ENCODE peak calls at places on chromosomes 13 and 19, in four cellular contexts. F, D, A and K are unnamed samples.

GRCh38 chr13:39362652-39363390 is 240.2 kb downstream of the LHFPL6 start:
- DNase-seq in F (no peak), D (no peak), A (no peak), K (no peak)

GRCh38 chr13:66513728-66514127 is 716.4 kb downstream of the PCDH9 start:
- DNase-seq in F (no peak), D (no peak), A (no peak), K (no peak)

GRCh38 chr19:46487802-46488445 is 7.7 kb downstream of the PNMA8B start:
- DNase-seq in F (peak; percentile 78), D (no peak), A (peak; percentile 46), K (peak; percentile 84)

GRCh38 chr19:49891393-49891792 is 5.3 kb downstream of the IL4I1 start:
- DNase-seq in F (no peak), D (no peak), A (no peak), K (no peak)

GRCh38 chr19:11420894-11421606 is 1.9 kb upstream of the RGL3 start:
- DNase-seq in F (peak; percentile 16), D (no peak), A (no peak), K (no peak)

GRCh38 chr13:47901451-47901850 is 99.6 kb downstream of the SUCLA2 start:
- DNase-seq in F (no peak), D (no peak), A (no peak), K (no peak)

GRCh38 chr19:52896431-52897148 is 845 bp downstream of the ZNF320 start:
- DNase-seq in F (peak; percentile 58), D (no peak), A (no peak), K (peak; percentile 7)

GRCh38 chr13:110283661-110284516 is 23.1 kb downstream of the COL4A1 start:
- DNase-seq in F (no peak), D (no peak), A (no peak), K (no peak)

GRCh38 chr19:35712529-35712909 is 5.3 kb upstream of the KMT2B start:
- DNase-seq in F (no peak), D (no peak), A (no peak), K (no peak)

GRCh38 chr13:78623132-78623531 is 19.8 kb upstream of the POU4F1 start:
- DNase-seq in F (no peak), D (no peak), A (no peak), K (no peak)

GRCh38 chr13:113402471-113403254 is 38.7 kb upstream of the GRTP1 start:
- DNase-seq in F (no peak), D (no peak), A (no peak), K (no peak)
- TF ChIP-seq BHLHE40 in F (no peak), D (no peak), A (no peak), K (no peak)

DNA sequence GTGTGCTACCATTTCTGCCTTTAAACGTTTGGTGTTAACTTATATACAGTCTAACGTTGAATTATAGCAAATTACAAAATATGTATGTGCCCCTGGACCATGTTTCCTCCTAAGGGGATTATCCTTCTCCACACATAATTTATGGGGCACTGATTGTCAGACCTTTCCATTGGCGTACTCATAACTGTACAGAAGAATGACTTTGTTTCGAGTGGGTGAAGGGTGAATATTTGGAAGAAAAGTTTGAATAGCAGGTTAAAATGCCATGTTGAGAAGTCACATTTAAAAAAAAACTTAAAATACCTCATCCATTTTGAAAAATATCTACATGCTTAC is 58.8 kb downstream of the SLC10A2 start:
- DNase-seq in F (no peak), D (no peak), A (no peak), K (no peak)
- TF ChIP-seq SP1 in F (no peak), D (no peak), A (no peak), K (no peak)

GRCh38 chr19:55681131-55682087 is 6.4 kb downstream of the EPN1 start:
- DNase-seq in F (no peak), D (no peak), A (no peak), K (no peak)

GRCh38 chr19:55678121-55678671 is 3.2 kb downstream of the EPN1 start:
- DNase-seq in F (no peak), D (peak; percentile 88), A (no peak), K (no peak)

GRCh38 chr19:55677572-55678028 is 2.6 kb downstream of the EPN1 start:
- DNase-seq in F (peak; percentile 50), D (no peak), A (no peak), K (no peak)

GRCh38 chr19:55679343-55680257 is 4.6 kb downstream of the EPN1 start:
- DNase-seq in F (no peak), D (no peak), A (no peak), K (no peak)

DNA sequence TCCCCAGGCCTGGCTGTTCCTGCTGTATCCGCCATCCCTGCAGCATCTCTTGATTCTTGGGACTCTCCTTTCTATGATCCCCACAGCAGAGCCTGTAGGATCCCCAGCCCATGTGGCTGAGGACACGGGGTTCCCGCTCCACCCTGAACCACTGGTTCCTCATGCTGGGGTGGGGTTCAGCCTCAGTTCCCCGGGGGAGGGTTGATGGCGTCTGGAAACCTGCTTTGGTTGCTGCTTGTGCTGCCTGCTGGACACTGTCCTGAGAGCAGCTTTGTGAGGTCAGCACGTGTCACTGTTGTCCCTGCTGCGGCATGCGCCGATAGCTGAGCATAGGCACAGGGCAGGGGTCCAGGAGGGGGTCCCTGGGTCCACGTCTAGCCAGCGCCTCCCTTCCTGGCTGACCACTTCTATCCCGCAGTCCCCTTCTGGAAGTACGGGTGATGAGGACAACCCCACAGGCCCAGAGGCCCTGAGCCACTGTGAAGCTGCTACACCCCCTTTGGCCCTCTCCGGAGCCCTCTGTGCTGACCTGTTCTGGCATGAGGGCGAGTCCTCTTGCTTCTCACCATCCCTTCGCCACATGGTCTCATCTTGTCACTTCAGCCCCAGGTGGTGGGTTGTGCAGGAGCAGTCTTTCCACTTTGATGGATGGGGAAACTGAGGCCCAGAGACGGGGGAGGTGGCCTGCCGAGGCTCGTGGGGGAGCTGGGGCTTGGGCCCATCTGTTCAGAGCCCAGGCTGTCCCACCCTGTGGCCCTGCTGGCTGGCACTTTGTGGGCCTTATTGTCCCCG is 5.5 kb downstream of the EPN1 start:
- DNase-seq in F (no peak), D (no peak), A (no peak), K (no peak)
- TF ChIP-seq FOXK2 in F (no peak), D (no peak), A (no peak), K (no peak)

DNA sequence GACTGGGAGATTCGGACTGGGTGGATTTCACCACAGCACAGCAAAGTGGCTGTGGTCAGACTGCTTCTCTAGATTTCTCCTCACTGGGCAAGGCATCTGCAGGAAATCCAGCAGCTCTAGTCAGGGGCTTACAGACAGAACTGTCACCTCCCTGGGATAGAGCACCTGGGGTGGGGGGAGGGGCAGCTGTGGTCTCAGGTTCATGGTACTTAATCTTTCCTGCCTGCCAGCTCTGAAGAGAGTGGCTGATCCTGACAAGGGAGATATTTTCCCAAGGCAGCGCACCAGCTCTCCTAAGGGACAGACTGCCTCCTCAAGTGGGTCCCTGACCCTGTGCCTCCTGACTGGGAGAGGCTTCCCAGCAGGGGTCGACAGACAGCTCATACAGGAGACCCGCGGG is 212.8 kb upstream of the KLF12 start:
- DNase-seq in F (no peak), D (no peak), A (no peak), K (no peak)
- TF ChIP-seq BHLHE40 in F (no peak), D (no peak), A (no peak), K (no peak)

GRCh38 chr19:32129141-32129540 is 216.3 kb upstream of the ZNF507 start:
- DNase-seq in F (no peak), D (no peak), A (no peak), K (no peak)
- TF ChIP-seq SP1 in F (no peak), D (no peak), A (no peak), K (no peak)

GRCh38 chr13:29496241-29496712 is 99.2 kb downstream of the SLC7A1 start:
- DNase-seq in F (no peak), D (no peak), A (no peak), K (no peak)

GRCh38 chr13:29499766-29500165 is 95.7 kb downstream of the SLC7A1 start:
- DNase-seq in F (no peak), D (no peak), A (no peak), K (no peak)

GRCh38 chr13:29498426-29499040 is 97.0 kb downstream of the SLC7A1 start:
- DNase-seq in F (no peak), D (no peak), A (no peak), K (no peak)

GRCh38 chr13:29494520-29494919 is 101.0 kb downstream of the SLC7A1 start:
- DNase-seq in F (no peak), D (no peak), A (no peak), K (no peak)

GRCh38 chr13:29497137-29497654 is 98.3 kb downstream of the SLC7A1 start:
- DNase-seq in F (no peak), D (no peak), A (no peak), K (no peak)
- TF ChIP-seq FOXK2 in F (no peak), D (no peak), A (no peak), K (no peak)

GRCh38 chr19:54418030-54418929 is 3.0 kb downstream of the TTYH1 start:
- DNase-seq in F (peak; percentile 9), D (no peak), A (peak; percentile 50), K (no peak)
- TF ChIP-seq BHLHE40 in F (no peak), D (no peak), A (no peak), K (no peak)

DNA sequence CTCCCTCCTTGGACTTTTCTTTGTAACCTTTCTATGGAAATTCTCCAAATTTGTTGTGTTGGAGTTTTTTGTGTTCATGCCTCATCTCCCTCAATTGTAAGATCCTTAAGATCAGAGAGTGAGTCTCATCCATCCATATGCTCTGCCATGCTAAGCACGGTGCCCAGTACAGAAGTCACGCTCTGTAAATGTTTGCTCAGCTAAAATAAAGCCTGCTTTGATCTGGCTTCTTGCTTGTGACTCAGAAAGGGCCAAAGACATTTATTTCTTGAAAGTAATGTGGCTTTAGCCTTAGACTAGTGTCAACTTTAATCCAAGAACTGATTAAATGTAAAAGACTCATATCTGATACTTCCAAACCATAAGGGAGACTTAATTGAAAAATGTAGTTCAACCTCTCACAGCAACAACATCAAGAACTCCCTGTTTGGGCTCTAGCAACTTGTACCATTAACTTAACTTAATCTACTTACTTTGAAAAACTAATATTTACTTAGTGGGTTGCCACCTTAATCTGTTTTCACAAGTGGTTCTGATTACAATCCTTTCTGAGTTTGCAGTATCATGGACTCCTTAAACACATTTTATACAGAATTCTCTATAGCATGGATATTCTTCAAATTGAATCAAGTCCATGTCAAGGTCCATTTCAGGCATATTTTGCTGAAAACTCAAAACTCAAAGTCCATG is 100.2 kb downstream of the KL start:
- DNase-seq in F (no peak), D (no peak), A (peak; percentile 40), K (no peak)
- TF ChIP-seq SP1 in F (no peak), D (no peak), A (no peak), K (no peak)

GRCh38 chr19:2974342-2974932 is 2.9 kb upstream of the TLE6 start:
- DNase-seq in F (peak; percentile 62), D (no peak), A (no peak), K (no peak)

GRCh38 chr19:2969104-2969504 is 8.3 kb upstream of the TLE6 start:
- DNase-seq in F (no peak), D (no peak), A (no peak), K (no peak)

GRCh38 chr19:2973229-2973628 is 4.1 kb upstream of the TLE6 start:
- DNase-seq in F (no peak), D (no peak), A (no peak), K (no peak)

GRCh38 chr19:2967972-2968371 is 9.4 kb upstream of the TLE6 start:
- DNase-seq in F (no peak), D (no peak), A (no peak), K (no peak)

GRCh38 chr19:2970201-2970838 is 7.0 kb upstream of the TLE6 start:
- DNase-seq in F (no peak), D (no peak), A (no peak), K (no peak)
- TF ChIP-seq FOXK2 in F (no peak), D (no peak), A (no peak), K (no peak)